ENCODE peak calls at places on chromosomes 6 and 20, in five cellular contexts. I is H1, C is NT2/D1, F is GM12878, R is HepG2. M is an unnamed sample.

GRCh38 chr6:130206474-130206873 is 16.3 kb downstream of the SAMD3 start:
- DNase-seq in R (no peak), F (no peak), C (no peak), I (no peak), M (no peak)

GRCh38 chr6:132872923-132873322 is 58.6 kb downstream of the RPS12 start:
- DNase-seq in I (no peak), C (no peak), F (peak), R (no peak), M (no peak)

GRCh38 chr6:48755315-48755714 is 644.3 kb upstream of the PTCHD4 start:
- DNase-seq in R (no peak), C (no peak), F (no peak), I (no peak), M (no peak)

GRCh38 chr6:2626381-2626780 is 124.3 kb downstream of the MYLK4 start:
- DNase-seq in R (no peak), I (no peak), F (no peak), C (no peak), M (no peak)

GRCh38 chr20:24916412-24916811 is 32.7 kb upstream of the CST7 start:
- DNase-seq in C (no peak), F (no peak), I (no peak), R (no peak), M (no peak)

GRCh38 chr20:57275813-57276212 is 9.4 kb upstream of the BMP7 start:
- DNase-seq in F (no peak), I (no peak), R (no peak), C (no peak), M (no peak)

GRCh38 chr6:114747995-114748625 is 405.3 kb upstream of the HS3ST5 start:
- DNase-seq in R (peak), F (no peak), I (no peak), C (peak), M (peak)

GRCh38 chr6:77178821-77179220 is 284.5 kb downstream of the HTR1B start:
- DNase-seq in I (no peak), F (no peak), C (no peak), R (no peak), M (no peak)

GRCh38 chr6:30325873-30326445 is 768 bp upstream of the TRIM39 start:
- DNase-seq in R (no peak), F (peak), C (peak), I (peak), M (peak)

GRCh38 chr6:148657053-148657452 is 89.8 kb upstream of the UST start:
- DNase-seq in C (no peak), F (no peak), R (no peak), I (no peak), M (no peak)

GRCh38 chr20:43009497-43009896 is 180.2 kb downstream of the PTPRT start:
- DNase-seq in I (no peak), C (no peak), R (no peak), F (no peak), M (no peak)

GRCh38 chr6:18501313-18502013 is 114.3 kb downstream of the RNF144B start:
- DNase-seq in R (no peak), C (no peak), F (no peak), I (no peak), M (no peak)

GRCh38 chr20:29079769-29080690 is 2177.4 kb upstream of the DEFB115 start:
- DNase-seq in I (no peak), R (peak), C (peak), F (no peak), M (no peak)

GRCh38 chr6:1787894-1788293 is 178.2 kb downstream of the FOXC1 start:
- DNase-seq in R (no peak), F (no peak), I (no peak), C (no peak), M (no peak)

GRCh38 chr6:161135695-161136591 is 137.9 kb downstream of the AGPAT4 start:
- DNase-seq in R (peak), C (no peak), F (peak), I (no peak), M (no peak)

GRCh38 chr6:132902866-132903265 is 88.5 kb downstream of the RPS12 start:
- DNase-seq in I (no peak), R (no peak), F (no peak), C (no peak), M (no peak)

GRCh38 chr6:37222125-37222967 is 35.2 kb upstream of the TBC1D22B start:
- DNase-seq in I (peak), F (peak), R (peak), C (peak), M (peak)
- TF ChIP-seq SUZ12 in I (no peak), F (no peak), R (no peak), C (no peak), M (no peak)

GRCh38 chr6:7765575-7766325 is 39.9 kb downstream of the BMP6 start:
- DNase-seq in I (no peak), C (no peak), R (no peak), F (no peak), M (no peak)
- TF ChIP-seq SUZ12 in I (no peak), C (no peak), R (no peak), F (no peak), M (no peak)

GRCh38 chr6:157438611-157439109 is 57.7 kb downstream of the ZDHHC14 start:
- DNase-seq in C (no peak), R (no peak), I (no peak), F (no peak), M (no peak)
- TF ChIP-seq SUZ12 in C (no peak), R (no peak), I (no peak), F (no peak), M (no peak)

DNA sequence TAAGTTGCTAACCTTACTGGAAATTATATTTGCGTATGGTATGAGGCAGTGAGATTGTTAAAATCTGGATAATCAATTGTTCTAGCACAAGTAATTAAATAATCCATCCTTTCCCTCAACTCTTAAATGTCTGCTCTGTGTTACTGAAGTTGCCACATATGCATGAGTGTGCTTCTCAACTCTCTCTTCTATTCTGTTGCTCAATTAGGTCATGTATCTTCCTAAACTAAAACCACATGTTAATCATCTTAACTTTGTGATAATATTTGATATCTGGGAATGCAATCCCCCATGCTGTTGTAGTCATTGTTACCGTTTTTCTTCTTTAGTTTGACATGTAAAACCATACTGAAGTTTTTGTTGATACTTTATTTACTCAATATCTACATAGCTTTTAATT is 63.5 kb upstream of the STMND1 start:
- DNase-seq in I (no peak), C (no peak), F (no peak), R (no peak), M (no peak)
- TF ChIP-seq SUZ12 in I (no peak), C (no peak), F (no peak), R (no peak), M (no peak)

GRCh38 chr6:105135056-105135455 is 44.8 kb downstream of the POPDC3 start:
- DNase-seq in C (no peak), I (no peak), R (peak), F (no peak), M (peak)
- TF ChIP-seq SUZ12 in C (no peak), I (no peak), R (no peak), F (no peak), M (no peak)

GRCh38 chr6:108115598-108116058 is 41.1 kb upstream of the OSTM1 start:
- DNase-seq in F (no peak), C (no peak), R (peak), I (no peak), M (peak)

GRCh38 chr6:108116424-108116780 is 41.9 kb upstream of the OSTM1 start:
- DNase-seq in C (no peak), R (no peak), F (no peak), I (no peak), M (no peak)

GRCh38 chr6:108116781-108117426 is 42.4 kb upstream of the OSTM1 start:
- DNase-seq in R (no peak), I (no peak), C (no peak), F (no peak), M (no peak)

GRCh38 chr6:108113557-108114519 is 39.3 kb upstream of the OSTM1 start:
- DNase-seq in F (no peak), R (peak), I (no peak), C (no peak), M (peak)

DNA sequence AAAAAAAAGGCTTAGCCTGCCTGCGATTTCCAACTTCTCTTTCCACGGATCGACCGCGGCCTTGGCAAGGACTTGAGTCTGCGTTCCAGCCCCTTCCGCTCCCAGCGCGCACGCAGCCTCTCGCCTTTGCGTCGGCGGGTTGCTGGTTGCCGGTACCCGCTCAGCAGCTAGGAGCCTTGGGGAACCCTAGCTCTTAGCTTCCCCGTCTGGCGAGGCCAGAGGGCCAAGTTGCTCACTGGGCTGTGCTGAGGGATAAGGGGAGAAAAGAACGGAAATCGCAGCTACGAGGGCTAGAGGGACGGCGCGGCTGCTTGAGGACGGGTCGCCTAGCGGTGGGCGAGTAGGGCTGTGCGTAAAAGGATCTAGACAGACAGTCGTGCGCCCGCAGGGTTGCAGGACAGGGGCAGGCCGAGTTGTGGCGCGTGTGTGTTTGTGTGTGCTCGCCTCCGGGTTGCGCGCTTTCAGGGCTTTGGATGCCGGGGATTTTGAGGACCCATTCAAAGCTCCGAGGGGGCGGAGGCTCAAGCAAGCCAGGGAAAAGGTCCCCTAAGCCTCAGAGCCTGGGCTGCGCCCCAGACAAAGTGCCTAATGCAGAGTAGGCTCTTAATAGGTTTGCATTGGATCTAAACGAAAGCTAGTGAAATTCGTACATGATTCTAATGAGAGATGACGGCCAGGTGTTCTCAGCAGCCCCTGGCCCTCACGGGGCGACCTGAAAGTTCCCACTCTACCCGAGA is 40.5 kb upstream of the OSTM1 start:
- DNase-seq in C (no peak), I (no peak), F (no peak), R (no peak), M (no peak)
- TF ChIP-seq SUZ12 in C (peak), I (peak), F (peak), R (no peak), M (no peak)

GRCh38 chr6:40520683-40521082 is 66.5 kb downstream of the LRFN2 start:
- DNase-seq in I (no peak), R (no peak), C (no peak), F (no peak), M (no peak)
- TF ChIP-seq SUZ12 in I (no peak), R (no peak), C (no peak), F (no peak), M (no peak)

GRCh38 chr20:3803854-3804253 is 7.7 kb downstream of the CDC25B start:
- DNase-seq in I (no peak), F (no peak), R (no peak), C (no peak), M (no peak)
- TF ChIP-seq SUZ12 in I (no peak), F (no peak), R (no peak), C (no peak), M (no peak)